ENCODE peak calls at places on chromosomes 1 and 21, in seven cellular contexts. E is tibial artery; H is lung; Q is endodermal cell; B is NB4; Z is CD8-positive, alpha-beta T cell; C is dorsolateral prefrontal cortex. V is an unnamed sample.

GRCh38 chr1:116498789-116499628 is 71.8 kb downstream of the CD58 start:
- DNase-seq in E (no peak), H (peak), Q (peak), B (peak), Z (peak), C (no peak), V (peak)

GRCh38 chr1:50959303-50959912 is 659 bp downstream of the FAF1 start:
- DNase-seq in E (no peak), H (peak), Q (no peak), B (peak), Z (peak), C (no peak), V (no peak)

GRCh38 chr1:109531205-109531779 is 8.4 kb upstream of the GPR61 start:
- DNase-seq in E (no peak), H (no peak), Q (no peak), B (no peak), Z (no peak), C (no peak), V (no peak)

GRCh38 chr1:30715216-30715615 is 8.2 kb downstream of the MATN1 start:
- DNase-seq in E (no peak), H (no peak), Q (no peak), B (peak), Z (no peak), C (no peak), V (no peak)

GRCh38 chr1:183881387-183882084 is 76.6 kb downstream of the RGL1 start:
- DNase-seq in E (no peak), H (peak), Q (peak), B (no peak), Z (no peak), C (peak), V (no peak)

GRCh38 chr1:97925161-97925560 is 4.3 kb upstream of the DPYD start:
- DNase-seq in E (no peak), H (no peak), Q (peak), B (no peak), Z (no peak), C (no peak), V (no peak)

GRCh38 chr1:30196872-30197615 is 526.3 kb downstream of the MATN1 start:
- DNase-seq in E (no peak), H (peak), Q (no peak), B (no peak), Z (no peak), C (no peak), V (no peak)

GRCh38 chr1:115807723-115808122 is 33.2 kb downstream of the NHLH2 start:
- DNase-seq in E (no peak), H (peak), Q (peak), B (peak), Z (peak), C (no peak), V (peak)

GRCh38 chr1:240058049-240058448 is 33.6 kb upstream of the FMN2 start:
- DNase-seq in E (no peak), H (no peak), Q (peak), B (no peak), Z (no peak), C (no peak), V (no peak)

GRCh38 chr21:32426592-32427051 is 14.1 kb downstream of the EVA1C start:
- DNase-seq in E (no peak), H (no peak), Q (no peak), B (no peak), Z (no peak), C (no peak), V (no peak)

GRCh38 chr1:117841117-117841650 is 88.2 kb downstream of the GDAP2 start:
- DNase-seq in E (no peak), H (no peak), Q (no peak), B (no peak), Z (no peak), C (no peak), V (no peak)

GRCh38 chr1:22428672-22429071 is 23.0 kb upstream of the ZBTB40 start:
- DNase-seq in E (no peak), H (no peak), Q (peak), B (peak), Z (no peak), C (no peak), V (no peak)

GRCh38 chr1:33152685-33153432 is 29.0 kb downstream of the TRIM62 start:
- DNase-seq in E (peak), H (no peak), Q (peak), B (peak), Z (no peak), C (peak), V (no peak)

GRCh38 chr1:209844695-209845404 is 17.1 kb downstream of the UTP25 start:
- DNase-seq in E (no peak), H (no peak), Q (no peak), B (no peak), Z (no peak), C (no peak), V (no peak)

GRCh38 chr1:240337795-240338194 is 246.1 kb downstream of the FMN2 start:
- DNase-seq in E (no peak), H (no peak), Q (no peak), B (no peak), Z (no peak), C (no peak), V (peak)

GRCh38 chr21:15486460-15487241 is 243.1 kb upstream of the USP25 start:
- DNase-seq in E (no peak), H (no peak), Q (no peak), B (no peak), Z (no peak), C (no peak), V (no peak)

GRCh38 chr1:153567621-153568366 is 2.1 kb upstream of the S100A2 start:
- DNase-seq in E (no peak), H (no peak), Q (peak), B (no peak), Z (no peak), C (no peak), V (no peak)

GRCh38 chr1:167430134-167430848 is 88.0 kb downstream of the CD247 start:
- DNase-seq in E (no peak), H (no peak), Q (peak), B (no peak), Z (no peak), C (no peak), V (no peak)

GRCh38 chr1:20197329-20197791 is 11.0 kb upstream of the PLA2G2C start:
- DNase-seq in E (no peak), H (no peak), Q (no peak), B (no peak), Z (no peak), C (no peak), V (no peak)

GRCh38 chr1:67148516-67149178 is 13.9 kb upstream of the C1orf141 start:
- DNase-seq in E (no peak), H (no peak), Q (no peak), B (no peak), Z (no peak), C (no peak), V (no peak)

GRCh38 chr1:247906504-247907047 is 11.2 kb downstream of the OR2W3 start:
- DNase-seq in E (no peak), H (no peak), Q (no peak), B (peak), Z (no peak), C (no peak), V (no peak)

GRCh38 chr1:82091729-82092128 is 291.0 kb downstream of the ADGRL2 start:
- DNase-seq in E (no peak), H (no peak), Q (no peak), B (peak), Z (no peak), C (no peak), V (no peak)
- TF ChIP-seq CTCF in E (no peak), H (no peak), Q (peak), B (no peak), Z (no peak), C (no peak), V (no peak)

GRCh38 chr21:41506005-41506404 is 2.0 kb downstream of the TMPRSS2 start:
- DNase-seq in E (no peak), H (no peak), Q (no peak), B (no peak), Z (no peak), C (no peak), V (no peak)
- H3K4me3 ChIP-seq in E (no peak), H (peak), Q (peak), B (no peak), Z (no peak), C (no peak), V (no peak)

DNA sequence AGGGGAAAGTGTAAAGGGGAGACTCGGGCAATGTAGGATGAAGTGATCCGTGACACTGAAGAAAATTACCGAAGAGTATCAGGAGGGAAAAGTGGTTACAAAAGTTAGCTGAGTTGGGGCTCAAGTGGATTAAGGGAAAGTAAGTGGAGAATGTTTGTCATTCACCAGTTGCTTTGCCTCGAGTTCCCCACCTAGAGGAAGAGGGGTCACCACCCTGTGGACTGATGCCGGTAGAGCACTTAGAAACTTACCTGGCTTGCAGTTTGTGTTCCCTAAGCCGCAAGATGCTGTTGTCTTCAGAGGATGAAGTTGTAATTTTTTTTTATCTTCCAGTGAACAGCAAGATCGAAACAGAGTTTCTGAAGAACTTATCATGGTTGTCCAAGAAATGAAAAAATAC is 1.0 kb downstream of the PER3 start:
- DNase-seq in E (no peak), H (no peak), Q (no peak), B (no peak), Z (no peak), C (no peak), V (no peak)
- TF ChIP-seq CTCF in E (no peak), H (no peak), Q (peak), B (no peak), Z (no peak), C (no peak), V (no peak)

DNA sequence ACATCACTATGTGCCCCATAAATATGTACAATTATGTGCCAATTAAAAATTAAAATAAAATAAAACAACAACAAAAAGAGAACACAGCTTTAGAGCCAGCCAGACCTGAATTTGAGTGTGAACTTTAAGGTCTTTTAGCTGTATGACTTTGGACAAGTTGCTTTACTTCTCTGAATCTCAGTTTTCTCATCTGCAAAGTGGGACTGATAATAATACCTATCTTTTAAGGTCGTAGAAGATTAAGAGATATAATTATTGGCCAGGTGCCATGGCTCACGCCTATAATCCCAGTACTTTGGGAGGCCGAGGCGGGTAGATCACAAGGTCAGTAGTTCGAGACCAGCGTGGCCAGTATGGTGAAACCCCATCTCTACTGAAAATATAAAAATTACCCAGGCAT is 3.3 kb upstream of the VPS72 start:
- DNase-seq in E (peak), H (no peak), Q (no peak), B (no peak), Z (no peak), C (no peak), V (no peak)
- H3K4me3 ChIP-seq in E (no peak), H (no peak), Q (no peak), B (no peak), Z (no peak), C (no peak), V (no peak)

GRCh38 chr1:182527680-182528079 is 61.4 kb downstream of the RNASEL start:
- DNase-seq in E (no peak), H (no peak), Q (peak), B (no peak), Z (no peak), C (no peak), V (no peak)
- TF ChIP-seq CTCF in E (no peak), H (no peak), Q (peak), B (no peak), Z (no peak), C (no peak), V (no peak)

GRCh38 chr1:16231331-16232315 is 5.4 kb downstream of the CPLANE2 start:
- DNase-seq in E (no peak), H (no peak), Q (no peak), B (no peak), Z (no peak), C (no peak), V (no peak)

GRCh38 chr1:16233431-16233830 is 3.6 kb downstream of the CPLANE2 start:
- DNase-seq in E (no peak), H (no peak), Q (no peak), B (no peak), Z (no peak), C (no peak), V (no peak)

GRCh38 chr1:16232316-16232710 is 4.7 kb downstream of the CPLANE2 start:
- DNase-seq in E (no peak), H (no peak), Q (no peak), B (no peak), Z (no peak), C (no peak), V (no peak)

GRCh38 chr1:16230744-16231143 is 6.2 kb downstream of the CPLANE2 start:
- DNase-seq in E (no peak), H (no peak), Q (no peak), B (no peak), Z (no peak), C (no peak), V (no peak)

GRCh38 chr1:16229976-16230740 is 6.8 kb downstream of the CPLANE2 start:
- DNase-seq in E (no peak), H (no peak), Q (no peak), B (no peak), Z (no peak), C (no peak), V (no peak)
- H3K4me3 ChIP-seq in E (no peak), H (no peak), Q (no peak), B (no peak), Z (no peak), C (no peak), V (no peak)

GRCh38 chr1:221768444-221769066 is 26.7 kb upstream of the DUSP10 start:
- DNase-seq in E (no peak), H (no peak), Q (no peak), B (peak), Z (no peak), C (no peak), V (no peak)
- TF ChIP-seq CTCF in E (no peak), H (no peak), Q (peak), B (no peak), Z (no peak), C (no peak), V (no peak)

GRCh38 chr1:94553323-94553730 is 11.8 kb upstream of the F3 start:
- DNase-seq in E (no peak), H (no peak), Q (peak), B (no peak), Z (no peak), C (no peak), V (no peak)
- H3K4me3 ChIP-seq in E (no peak), H (no peak), Q (peak), B (no peak), Z (no peak), C (no peak), V (no peak)

DNA sequence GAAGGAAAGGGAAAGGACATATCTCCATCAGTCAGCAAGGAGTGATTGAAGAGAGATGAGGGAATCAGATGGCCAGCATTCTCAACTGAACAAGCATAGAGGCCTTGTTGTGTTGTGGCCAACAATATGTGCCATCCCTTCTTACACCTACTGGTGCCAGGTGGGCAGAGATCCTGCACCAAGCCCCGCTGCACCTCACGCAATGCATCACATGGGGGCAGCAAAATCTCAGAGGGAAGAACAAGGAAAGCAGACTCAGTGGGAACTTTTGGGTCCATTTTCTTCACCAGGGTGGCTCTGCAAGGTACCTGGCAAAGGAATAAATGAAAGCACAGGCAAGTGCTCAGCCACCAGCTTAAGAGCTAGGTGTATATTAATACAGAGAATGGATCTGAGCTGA is 33.2 kb downstream of the HSD3B2 start:
- DNase-seq in E (no peak), H (no peak), Q (peak), B (no peak), Z (no peak), C (no peak), V (no peak)
- TF ChIP-seq CTCF in E (no peak), H (no peak), Q (peak), B (peak), Z (no peak), C (no peak), V (peak)

DNA sequence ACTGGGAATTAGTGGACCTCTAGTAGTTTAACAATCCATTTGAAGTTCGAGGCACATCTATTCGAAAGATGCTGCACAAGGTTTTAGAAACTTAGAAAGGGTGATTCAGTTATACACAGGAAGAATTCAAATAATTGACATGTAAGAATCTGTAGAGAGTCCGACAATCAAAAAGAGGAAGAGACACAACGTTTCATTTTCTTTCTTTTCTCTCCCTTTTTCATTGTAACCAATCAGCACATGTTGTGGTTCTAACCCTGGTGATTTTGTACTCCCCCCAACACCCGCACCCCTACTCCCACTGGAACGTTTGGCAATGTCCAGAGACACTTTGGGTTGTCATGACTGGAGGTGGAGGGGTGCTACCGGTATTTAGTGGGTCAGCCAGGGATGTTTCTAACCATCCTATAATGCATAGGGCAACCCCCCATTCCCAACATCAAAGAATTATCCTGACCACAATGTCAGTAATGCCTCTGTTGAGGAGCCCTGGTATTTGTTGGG is 4.9 kb downstream of the TGFB2 start:
- DNase-seq in E (no peak), H (no peak), Q (no peak), B (peak), Z (no peak), C (no peak), V (no peak)
- H3K4me3 ChIP-seq in E (peak), H (no peak), Q (no peak), B (no peak), Z (no peak), C (peak), V (no peak)